ENCODE peak calls at places on chromosome 7, in four cellular contexts. T is heart left ventricle, C is pancreas, L is endothelial cell. U is an unnamed sample.

GRCh38 chr7:118094044-118094443 is 89.9 kb upstream of the LSM8 start:
- DNase-seq in T (no peak), C (no peak), L (no peak), U (no peak)

GRCh38 chr7:20176552-20177242 is 40.5 kb downstream of the MACC1 start:
- DNase-seq in T (no peak), C (no peak), L (no peak), U (no peak)

GRCh38 chr7:114910787-114911186 is 11.1 kb upstream of the MDFIC start:
- DNase-seq in T (no peak), C (no peak), L (no peak), U (no peak)

GRCh38 chr7:22584179-22584578 is 84.2 kb upstream of the STEAP1B start:
- DNase-seq in T (no peak), C (no peak), L (no peak), U (no peak)

GRCh38 chr7:55004579-55004978 is 14.2 kb upstream of the EGFR start:
- DNase-seq in T (no peak), C (no peak), L (no peak), U (no peak)

GRCh38 chr7:38681882-38682281 is 50.7 kb upstream of the AMPH start:
- DNase-seq in T (no peak), C (no peak), L (no peak), U (no peak)

GRCh38 chr7:153472516-153472915 is 579.7 kb upstream of the DPP6 start:
- DNase-seq in T (no peak), C (no peak), L (no peak), U (no peak)

GRCh38 chr7:16754869-16755317 is 1.3 kb downstream of the TSPAN13 start:
- DNase-seq in T (no peak), C (no peak), L (no peak), U (no peak)

GRCh38 chr7:45292481-45292880 is 134.9 kb downstream of the RAMP3 start:
- DNase-seq in T (no peak), C (no peak), L (no peak), U (no peak)

GRCh38 chr7:150409300-150410030 is 30.3 kb downstream of the ZNF775 start:
- DNase-seq in T (peak), C (no peak), L (no peak), U (no peak)

GRCh38 chr7:129875745-129876411 is 76.9 kb downstream of the UBE2H start:
- DNase-seq in T (no peak), C (no peak), L (no peak), U (no peak)

GRCh38 chr7:16970732-16971495 is 89.1 kb upstream of the AGR3 start:
- DNase-seq in T (no peak), C (no peak), L (no peak), U (no peak)

GRCh38 chr7:74289660-74290589 is 718 bp downstream of the CLIP2 start:
- DNase-seq in T (no peak), C (peak), L (peak), U (peak)

GRCh38 chr7:28203498-28204240 is 23.1 kb upstream of the JAZF1 start:
- DNase-seq in T (no peak), C (no peak), L (no peak), U (no peak)

DNA sequence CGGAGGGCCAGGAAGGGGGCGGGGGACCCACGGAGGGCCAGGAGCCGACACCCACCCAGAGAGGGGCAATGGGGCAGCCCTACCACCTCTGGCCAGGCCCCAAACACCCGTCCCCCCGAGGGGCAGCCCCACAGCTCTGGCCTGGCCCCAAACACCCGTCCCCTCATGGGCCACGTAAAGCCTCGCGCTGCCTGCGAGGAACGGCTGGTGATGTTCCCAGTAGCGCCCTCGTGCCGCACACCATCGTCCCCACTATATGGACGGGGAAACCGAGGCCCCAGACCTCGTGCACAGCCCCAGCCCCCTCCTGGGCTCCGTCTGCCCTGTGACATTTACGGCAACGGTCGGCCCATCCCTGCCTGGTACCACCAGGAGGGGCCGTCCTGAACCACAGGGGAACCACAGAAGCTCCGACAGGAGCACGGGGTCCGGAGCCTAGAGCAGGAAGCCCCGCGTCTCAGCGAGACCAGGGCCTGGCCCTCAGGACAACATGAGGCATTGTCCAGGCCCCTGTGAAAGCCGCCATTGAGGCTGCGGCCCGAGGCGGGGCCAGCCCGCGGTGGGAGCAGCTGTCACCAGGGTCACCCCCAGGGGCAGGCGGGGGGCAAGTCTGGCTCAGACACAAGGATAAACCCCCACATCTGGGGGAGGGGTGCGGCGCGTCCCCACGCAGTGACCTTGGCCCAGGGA is 35.6 kb downstream of the GET4 start:
- DNase-seq in T (no peak), C (no peak), L (no peak), U (no peak)
- TF ChIP-seq CTCF in T (no peak), C (no peak), L (no peak), U (no peak)

DNA sequence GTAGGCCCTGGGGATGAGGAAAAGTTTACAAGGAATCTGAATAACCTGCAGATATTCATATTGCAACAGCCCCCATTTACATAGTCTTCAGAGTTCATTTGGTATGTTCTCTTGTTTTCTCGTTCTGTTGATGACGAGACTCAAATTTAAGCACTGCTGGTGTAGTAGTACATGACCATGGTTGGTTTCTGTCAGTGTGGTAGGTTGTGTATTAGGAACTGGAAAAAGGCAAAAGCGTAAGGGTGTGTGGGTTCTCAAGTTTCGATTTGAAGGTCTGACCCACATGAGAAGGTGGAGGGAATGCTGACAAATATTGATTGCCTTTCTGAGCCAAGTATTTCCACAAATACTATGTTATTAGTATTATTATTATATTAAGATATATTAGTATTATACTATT is 151.7 kb downstream of the AUTS2 start:
- DNase-seq in T (no peak), C (no peak), L (no peak), U (no peak)
- TF ChIP-seq CTCF in T (no peak), C (no peak), L (no peak), U (no peak)

GRCh38 chr7:107194051-107194450 is 25.2 kb downstream of the HBP1 start:
- DNase-seq in T (no peak), C (no peak), L (no peak), U (no peak)
- TF ChIP-seq CTCF in T (no peak), C (no peak), L (no peak), U (peak)

GRCh38 chr7:96004598-96004997 is 232.2 kb downstream of the DYNC1I1 start:
- DNase-seq in T (no peak), C (no peak), L (no peak), U (no peak)
- TF ChIP-seq CTCF in T (no peak), C (no peak), L (no peak), U (no peak)